ENCODE peak calls at places on chromosomes 3 and 15, in six cellular contexts. V is GM12891, X is H1, I is GM12878, Q is K562, R is HepG2. G is an unnamed sample.

GRCh38 chr15:28935316-28935715 is 49.5 kb downstream of the APBA2 start:
- DNase-seq in V (no peak), X (no peak), I (no peak), Q (peak; percentile 51), R (peak; percentile 58), G (no peak)

GRCh38 chr3:97658670-97659285 is 105.8 kb upstream of the ARL6 start:
- DNase-seq in V (no peak), X (no peak), I (no peak), Q (peak; percentile 7), R (peak; percentile 21), G (no peak)

GRCh38 chr3:147341727-147342126 is 64.6 kb downstream of the ZIC4 start:
- DNase-seq in V (no peak), X (peak; percentile 79), I (no peak), Q (no peak), R (no peak), G (no peak)

GRCh38 chr3:179768080-179768479 is 115.2 kb downstream of the USP13 start:
- DNase-seq in V (no peak), X (no peak), I (no peak), Q (peak; percentile 64), R (no peak), G (no peak)

GRCh38 chr3:156409694-156410093 is 145.2 kb downstream of the SSR3 start:
- DNase-seq in V (no peak), X (no peak), I (no peak), Q (no peak), R (no peak), G (no peak)

GRCh38 chr3:71330505-71330904 is 253.0 kb downstream of the FOXP1 start:
- DNase-seq in V (no peak), X (no peak), I (no peak), Q (no peak), R (no peak), G (no peak)

GRCh38 chr3:112397529-112397928 is 64.6 kb downstream of the CD200 start:
- DNase-seq in V (no peak), X (no peak), I (no peak), Q (no peak), R (no peak), G (no peak)

GRCh38 chr3:57832925-57833324 is 76.8 kb downstream of the SLMAP start:
- DNase-seq in V (no peak), X (no peak), I (no peak), Q (no peak), R (no peak), G (no peak)

GRCh38 chr3:187639912-187640822 is 30.0 kb downstream of the SST start:
- DNase-seq in V (no peak), X (no peak), I (no peak), Q (no peak), R (no peak), G (no peak)

GRCh38 chr3:149252272-149252671 is 30.6 kb upstream of the CP start:
- DNase-seq in V (no peak), X (no peak), I (no peak), Q (no peak), R (no peak), G (no peak)

GRCh38 chr15:100716456-100717085 is 114.2 kb downstream of the ASB7 start:
- DNase-seq in V (no peak), X (no peak), I (no peak), Q (no peak), R (no peak), G (no peak)

GRCh38 chr15:36469567-36469966 is 109.9 kb upstream of the CDIN1 start:
- DNase-seq in V (no peak), X (no peak), I (no peak), Q (no peak), R (no peak), G (no peak)

GRCh38 chr3:123698813-123699212 is 114.0 kb upstream of the HACD2 start:
- DNase-seq in V (no peak), X (no peak), I (no peak), Q (no peak), R (no peak), G (no peak)

GRCh38 chr3:17195856-17196604 is 311.3 kb downstream of the PLCL2 start:
- DNase-seq in V (peak; percentile 12), X (no peak), I (peak; percentile 83), Q (no peak), R (no peak), G (peak; percentile 20)

GRCh38 chr3:47503033-47503432 is 10.5 kb downstream of the ELP6 start:
- DNase-seq in V (no peak), X (no peak), I (no peak), Q (peak; percentile 84), R (no peak), G (no peak)

DNA sequence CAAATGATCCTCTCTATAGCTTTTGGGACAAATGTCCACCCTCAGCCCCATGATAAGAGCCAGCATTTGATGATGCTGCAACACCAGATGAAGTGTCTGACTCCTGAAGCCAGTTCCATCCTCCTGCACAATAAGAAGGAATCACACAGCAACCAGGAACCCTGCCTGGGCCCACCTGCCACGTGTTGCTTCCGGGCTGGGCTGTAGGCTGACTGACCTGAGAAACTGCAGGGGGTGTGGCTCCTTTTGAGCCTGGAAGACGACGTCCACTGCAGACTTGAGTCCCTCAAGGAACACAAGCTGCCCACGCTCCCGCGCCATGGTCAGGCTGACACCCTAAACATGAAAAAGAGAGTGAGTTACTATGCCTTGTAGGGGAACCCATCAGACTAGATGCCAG is 9.4 kb downstream of the ELP6 start:
- DNase-seq in V (no peak), X (no peak), I (no peak), Q (peak; percentile 44), R (no peak), G (no peak)
- TF ChIP-seq POLR2AphosphoS5 in V (no peak), X (no peak), I (no peak), Q (no peak), R (no peak), G (no peak)

GRCh38 chr3:4785551-4785950 is 193.7 kb upstream of the BHLHE40 start:
- DNase-seq in V (no peak), X (no peak), I (no peak), Q (no peak), R (no peak), G (no peak)
- TF ChIP-seq TAF1 in V (no peak), X (no peak), I (no peak), Q (no peak), R (no peak), G (no peak)

GRCh38 chr3:129211772-129212171 is 28.1 kb upstream of the CNBP start:
- DNase-seq in V (no peak), X (no peak), I (no peak), Q (peak; percentile 55), R (peak; percentile 34), G (no peak)
- TF ChIP-seq POLR2A in V (no peak), X (no peak), I (no peak), Q (no peak), R (no peak), G (no peak)

DNA sequence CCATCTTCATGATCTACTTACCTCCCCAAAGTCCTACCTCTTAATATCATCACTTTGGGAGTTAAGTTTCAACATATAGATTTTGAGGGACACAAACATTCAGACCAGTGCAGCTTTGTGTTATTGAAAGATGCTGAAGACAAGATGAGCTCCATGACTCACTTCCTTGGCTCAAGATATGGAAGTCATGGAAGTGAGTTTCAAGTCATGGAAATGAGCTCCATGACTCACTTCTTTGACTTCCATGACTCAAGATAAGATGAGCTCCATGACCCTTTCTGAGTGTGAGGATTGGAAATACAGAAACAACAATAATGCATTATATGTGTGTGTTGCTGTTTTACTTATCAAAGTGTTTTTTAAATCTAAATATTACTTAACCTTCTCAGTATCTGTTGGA is 170.2 kb upstream of the TPRG1 start:
- DNase-seq in V (no peak), X (no peak), I (no peak), Q (no peak), R (no peak), G (no peak)
- TF ChIP-seq POLR2AphosphoS5 in V (no peak), X (no peak), I (no peak), Q (no peak), R (no peak), G (no peak)

DNA sequence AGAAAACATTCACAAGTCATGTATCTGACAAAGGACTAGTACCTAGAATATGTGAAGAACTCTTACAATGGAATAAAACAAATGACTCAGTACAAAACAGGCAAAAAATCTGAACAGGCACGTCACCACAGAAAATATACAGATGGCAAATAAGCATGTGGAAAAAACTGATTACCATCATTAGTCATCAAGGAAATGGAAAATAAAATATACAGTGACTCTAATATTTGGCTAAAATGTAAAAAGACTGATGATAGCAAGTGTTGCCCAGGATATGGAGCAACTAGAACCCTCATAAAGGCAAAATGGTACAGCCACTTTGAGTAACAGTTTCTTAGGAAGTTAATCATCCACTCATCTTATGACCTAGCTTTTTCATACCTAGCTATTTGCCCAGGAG is 95.8 kb upstream of the ABHD17C start:
- DNase-seq in V (no peak), X (no peak), I (no peak), Q (no peak), R (no peak), G (no peak)
- TF ChIP-seq TAF1 in V (no peak), X (no peak), I (no peak), Q (no peak), R (no peak), G (no peak)

DNA sequence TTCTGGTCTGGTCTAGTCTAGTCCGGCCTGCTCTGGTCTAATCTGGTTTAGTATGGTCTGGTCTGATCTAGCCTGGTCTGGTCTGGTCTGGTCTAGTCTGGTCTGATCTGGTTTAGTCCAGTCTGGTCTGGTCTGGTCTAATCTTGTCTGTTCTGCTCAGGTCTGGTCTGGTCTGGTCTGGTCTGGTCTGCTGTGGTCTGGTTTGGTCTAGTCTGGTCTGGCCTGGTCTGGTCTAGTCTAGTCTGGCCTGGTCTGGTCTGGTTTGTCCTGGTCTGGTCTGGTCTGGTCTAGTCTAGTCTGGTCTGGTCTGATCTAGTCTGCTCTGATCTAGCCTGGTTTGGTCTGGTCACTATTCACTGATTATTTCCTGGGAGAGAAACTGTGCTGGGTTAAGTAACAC is 84.1 kb upstream of the PRR23E start:
- DNase-seq in V (no peak), X (no peak), I (no peak), Q (no peak), R (no peak), G (no peak)
- TF ChIP-seq POLR2A in V (no peak), X (no peak), I (no peak), Q (no peak), R (no peak), G (no peak)

DNA sequence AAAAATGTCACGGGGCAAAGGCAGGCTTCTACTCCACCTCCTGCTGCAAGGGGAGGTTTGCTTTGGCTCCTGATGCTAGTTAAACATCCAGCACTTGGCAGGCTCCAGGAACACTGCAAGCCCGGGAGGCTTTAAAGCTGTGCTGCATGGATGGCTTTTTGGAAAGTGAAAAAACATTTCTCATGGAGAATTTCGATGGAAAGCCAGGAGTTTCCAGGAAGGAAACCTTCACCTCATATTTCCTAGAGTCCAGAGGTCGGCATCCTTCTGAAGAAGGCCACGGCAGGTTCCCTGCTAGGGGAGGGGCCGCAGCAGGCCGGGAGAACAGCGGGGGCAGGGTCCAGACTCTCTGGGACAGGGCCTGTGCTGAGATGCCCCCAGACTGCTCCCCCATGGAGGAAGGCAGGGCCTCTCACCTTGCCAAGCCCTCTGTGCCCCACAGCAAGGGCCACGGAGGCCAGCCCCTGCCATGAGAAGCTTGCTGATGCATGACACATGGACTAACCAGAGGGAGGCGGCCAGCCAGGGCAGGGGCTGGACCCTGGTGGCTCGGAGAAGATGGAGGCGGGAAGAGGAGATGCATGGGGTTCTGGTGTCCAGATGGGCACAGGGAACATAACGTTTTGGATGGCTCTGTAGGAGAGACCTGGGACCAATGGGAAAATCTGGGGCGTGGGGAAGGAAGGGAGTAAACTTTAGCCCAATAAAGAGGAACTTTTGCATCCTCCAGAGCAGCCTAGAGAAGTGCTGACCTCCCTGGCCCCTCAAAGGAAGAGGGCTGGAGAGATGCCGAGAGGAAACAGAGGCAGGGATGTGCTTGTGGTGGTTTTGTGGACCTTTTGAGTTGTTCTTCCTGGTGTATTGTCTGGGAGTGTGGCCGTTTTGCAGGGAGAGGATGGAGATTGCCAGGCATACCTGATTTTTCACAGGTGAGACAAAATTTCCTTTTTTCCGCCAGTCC is 10.5 kb downstream of the CTSH start:
- DNase-seq in V (no peak), X (no peak), I (no peak), Q (no peak), R (no peak), G (no peak)
- TF ChIP-seq POLR2AphosphoS5 in V (no peak), X (no peak), I (no peak), Q (no peak), R (no peak), G (no peak)

G was measured in GM12892.